ENCODE peak calls at places on chromosome 22, in four cellular contexts. L is stomach, O is right lobe of liver, W is endothelial cell of umbilical vein. S is an unnamed sample. For H3K27me3, the result is how much of the 10 kb centered on the place peaks cover.

GRCh38 chr22:33919591-33920501 is at the start of gene LARGE1:
- DNase-seq in L (peak), O (peak), W (no peak), S (peak)

GRCh38 chr22:40965936-40966557 is 14.9 kb downstream of the RBX1 start:
- DNase-seq in L (no peak), O (no peak), W (no peak), S (no peak)

GRCh38 chr22:48663297-48663696 is 1164.4 kb downstream of the BRD1 start:
- DNase-seq in L (no peak), O (no peak), W (no peak), S (no peak)

GRCh38 chr22:35315141-35315854 is 15.6 kb downstream of the TOM1 start:
- DNase-seq in L (no peak), O (peak), W (no peak), S (no peak)

GRCh38 chr22:41531422-41531727 is 12.9 kb downstream of the POLR3H start:
- DNase-seq in L (no peak), O (no peak), W (no peak), S (no peak)

GRCh38 chr22:49951001-49951677 is 9.4 kb upstream of the PIM3 start:
- DNase-seq in L (peak), O (no peak), W (no peak), S (peak)

GRCh38 chr22:29231971-29232959 is 26.6 kb downstream of the EMID1 start:
- DNase-seq in L (peak), O (peak), W (peak), S (no peak)

GRCh38 chr22:25484498-25484897 is 80.0 kb upstream of the GRK3 start:
- DNase-seq in L (no peak), O (no peak), W (no peak), S (no peak)

GRCh38 chr22:26914786-26915185 is 257.4 kb downstream of the MIAT start:
- DNase-seq in L (no peak), O (no peak), W (no peak), S (no peak)

GRCh38 chr22:49827853-49828598 is at the start of gene BRD1:
- DNase-seq in L (peak), O (peak), W (peak), S (peak)

GRCh38 chr22:35446365-35446764 is 46.4 kb downstream of the MCM5 start:
- DNase-seq in L (no peak), O (no peak), W (peak), S (peak)

GRCh38 chr22:26330971-26331625 is 98.0 kb upstream of the ASPHD2 start:
- DNase-seq in L (peak), O (no peak), W (peak), S (peak)

GRCh38 chr22:28802595-28803087 is 2.3 kb upstream of the XBP1 start:
- DNase-seq in L (no peak), O (no peak), W (no peak), S (no peak)

GRCh38 chr22:47322854-47323253 is 560.4 kb downstream of the TBC1D22A start:
- DNase-seq in L (no peak), O (no peak), W (no peak), S (no peak)

GRCh38 chr22:50483556-50483955 is 2.2 kb downstream of the ADM2 start:
- DNase-seq in L (no peak), O (no peak), W (no peak), S (no peak)

GRCh38 chr22:19750666-19751490 is 9.7 kb upstream of the TBX1 start:
- DNase-seq in L (no peak), O (no peak), W (no peak), S (no peak)

GRCh38 chr22:48891688-48892380 is 935.8 kb downstream of the BRD1 start:
- DNase-seq in L (peak), O (no peak), W (no peak), S (no peak)

GRCh38 chr22:49233507-49234100 is 594.1 kb downstream of the BRD1 start:
- DNase-seq in L (no peak), O (no peak), W (no peak), S (no peak)

GRCh38 chr22:24181996-24182560 is 791 bp downstream of the SUSD2 start:
- DNase-seq in L (no peak), O (no peak), W (no peak), S (no peak)

GRCh38 chr22:49491726-49492125 is 335.9 kb downstream of the BRD1 start:
- DNase-seq in L (no peak), O (no peak), W (no peak), S (no peak)

GRCh38 chr22:20209761-20210250 is 58.3 kb downstream of the RTN4R start:
- DNase-seq in L (no peak), O (no peak), W (no peak), S (no peak)

GRCh38 chr22:27213291-27213690 is 555.9 kb downstream of the MIAT start:
- DNase-seq in L (no peak), O (no peak), W (no peak), S (no peak)

GRCh38 chr22:50216684-50217520 is 16.1 kb downstream of the SELENOO start:
- DNase-seq in L (no peak), O (no peak), W (no peak), S (no peak)

GRCh38 chr22:31654408-31654807 is 7.6 kb downstream of the PISD start:
- DNase-seq in L (no peak), O (no peak), W (no peak), S (no peak)

GRCh38 chr22:32926600-32926999 is 125.1 kb downstream of the TIMP3 start:
- DNase-seq in L (no peak), O (no peak), W (no peak), S (no peak)

GRCh38 chr22:41538583-41538982 is 5.7 kb downstream of the POLR3H start:
- DNase-seq in L (no peak), O (no peak), W (no peak), S (no peak)

DNA sequence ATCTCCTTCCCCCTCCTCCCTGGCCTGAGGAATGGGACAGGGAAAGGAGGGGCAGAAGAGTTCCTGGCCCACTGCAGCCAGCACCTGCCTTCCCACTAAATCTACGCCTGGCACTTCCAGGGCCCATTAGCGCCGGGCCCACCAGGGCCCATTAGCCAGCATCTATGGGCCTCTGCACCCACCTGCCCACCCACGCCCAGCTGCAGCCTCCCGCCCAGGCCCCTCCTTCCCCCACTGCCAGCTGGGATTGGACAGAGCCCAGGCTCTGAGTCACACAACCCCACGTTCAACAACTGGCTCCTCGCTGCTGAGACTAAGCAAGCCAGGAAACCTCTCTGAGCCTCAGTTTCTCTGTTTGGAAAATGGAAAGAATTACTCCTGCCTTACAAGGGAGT is 48.7 kb downstream of the CYTH4 start:
- DNase-seq in L (no peak), O (no peak), W (peak), S (no peak)
- H3K27me3 ChIP-seq in L (under half), O (under half), W (under half), S (under half)

GRCh38 chr22:36467946-36468345 is 13.5 kb downstream of the TXN2 start:
- DNase-seq in L (no peak), O (no peak), W (peak), S (no peak)
- TF ChIP-seq POLR2A in L (no peak), O (no peak), W (no peak), S (no peak)

GRCh38 chr22:43274595-43275240 is 68.5 kb downstream of the SCUBE1 start:
- DNase-seq in L (no peak), O (no peak), W (no peak), S (no peak)

GRCh38 chr22:43272301-43272700 is 70.9 kb downstream of the SCUBE1 start:
- DNase-seq in L (no peak), O (no peak), W (no peak), S (no peak)

GRCh38 chr22:43273902-43274484 is 69.2 kb downstream of the SCUBE1 start:
- DNase-seq in L (peak), O (no peak), W (peak), S (no peak)

GRCh38 chr22:43270949-43271348 is 72.2 kb downstream of the SCUBE1 start:
- DNase-seq in L (no peak), O (no peak), W (no peak), S (no peak)

GRCh38 chr22:43272869-43273318 is 70.3 kb downstream of the SCUBE1 start:
- DNase-seq in L (no peak), O (peak), W (no peak), S (no peak)
- H3K27me3 ChIP-seq in L (under half), O (under half), W (under half), S (under half)

DNA sequence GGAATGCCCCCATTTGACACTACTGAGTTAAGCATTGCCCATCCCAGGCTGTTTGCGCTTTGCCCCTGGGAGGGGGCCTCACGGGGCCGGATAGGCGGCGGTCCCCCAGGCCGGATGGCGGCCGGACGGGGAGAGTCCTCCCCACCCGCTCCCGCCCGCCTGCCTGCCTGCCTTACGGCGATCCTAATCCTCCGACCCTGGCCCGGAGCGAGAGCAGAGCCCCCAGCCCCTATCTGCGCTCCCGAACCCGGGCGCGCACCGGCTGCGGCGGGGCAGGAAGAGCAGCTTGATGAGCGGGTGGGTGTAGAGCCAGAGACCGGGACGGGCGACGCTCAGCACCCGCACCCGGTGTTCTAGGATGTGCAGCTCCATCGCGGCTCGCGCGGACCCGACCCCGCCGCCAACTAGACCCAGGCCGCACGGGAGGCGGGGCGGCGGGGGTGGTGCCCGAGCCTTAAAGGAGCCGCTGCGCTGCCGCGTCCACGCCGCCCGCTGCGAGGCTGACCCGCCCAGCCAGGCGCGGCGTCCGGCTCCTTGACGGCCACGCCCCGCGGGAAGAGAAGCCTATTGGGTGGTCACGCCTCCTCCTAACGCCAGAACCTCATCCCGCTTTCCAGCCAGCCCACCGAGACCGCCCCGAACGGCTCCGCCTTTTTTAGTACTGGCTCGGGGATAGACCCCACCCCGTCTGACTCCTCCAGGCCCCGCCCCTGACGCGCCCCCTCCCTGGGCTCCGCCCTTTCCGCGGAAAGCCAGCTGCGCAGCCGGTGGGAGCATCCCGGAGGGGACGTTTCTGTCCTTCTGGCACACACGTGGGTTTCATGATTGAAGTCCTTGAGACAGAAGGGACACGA is at the start of gene CASTOR1:
- DNase-seq in L (peak), O (peak), W (peak), S (peak)
- TF ChIP-seq POLR2A in L (no peak), O (peak), W (peak), S (peak)

DNA sequence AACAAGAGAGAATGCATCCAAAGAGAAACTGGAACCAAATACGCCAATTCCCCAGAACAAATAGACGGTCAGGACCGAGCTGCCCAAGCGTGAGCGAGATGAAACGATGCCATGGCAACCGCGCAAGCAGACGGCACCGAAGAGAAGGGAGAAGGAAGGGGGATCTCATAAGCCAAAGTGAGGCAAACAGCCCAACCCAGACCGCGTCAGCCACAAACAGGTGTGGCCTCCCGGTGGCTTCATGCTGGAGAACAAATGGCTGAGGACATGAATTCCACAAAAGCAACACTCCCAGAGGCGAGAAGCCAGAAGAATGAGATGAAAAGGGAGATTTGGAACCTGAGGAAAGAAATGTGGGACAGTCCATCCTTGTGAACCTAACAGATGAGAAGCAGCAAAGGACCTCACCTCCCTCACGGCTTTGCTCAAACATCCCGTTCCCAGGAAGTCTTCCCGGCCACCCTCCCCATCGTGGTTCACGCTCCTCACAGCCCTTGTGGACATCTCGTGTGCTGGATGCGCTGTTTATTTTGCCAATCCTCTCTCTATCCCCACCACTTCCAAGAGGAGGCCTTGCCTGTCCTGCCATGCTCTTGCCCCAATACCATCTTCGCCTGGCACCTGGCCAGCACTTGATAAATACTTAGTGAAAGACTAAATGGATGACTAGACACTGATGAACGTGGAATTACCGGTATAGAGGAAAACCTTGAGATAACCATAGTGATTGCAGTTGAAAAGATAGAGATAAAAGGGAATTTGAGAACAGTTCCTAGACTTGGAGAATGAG is 89.2 kb upstream of the RTL6 start:
- DNase-seq in L (no peak), O (no peak), W (no peak), S (no peak)
- H3K27me3 ChIP-seq in L (under half), O (under half), W (under half), S (under half)

DNA sequence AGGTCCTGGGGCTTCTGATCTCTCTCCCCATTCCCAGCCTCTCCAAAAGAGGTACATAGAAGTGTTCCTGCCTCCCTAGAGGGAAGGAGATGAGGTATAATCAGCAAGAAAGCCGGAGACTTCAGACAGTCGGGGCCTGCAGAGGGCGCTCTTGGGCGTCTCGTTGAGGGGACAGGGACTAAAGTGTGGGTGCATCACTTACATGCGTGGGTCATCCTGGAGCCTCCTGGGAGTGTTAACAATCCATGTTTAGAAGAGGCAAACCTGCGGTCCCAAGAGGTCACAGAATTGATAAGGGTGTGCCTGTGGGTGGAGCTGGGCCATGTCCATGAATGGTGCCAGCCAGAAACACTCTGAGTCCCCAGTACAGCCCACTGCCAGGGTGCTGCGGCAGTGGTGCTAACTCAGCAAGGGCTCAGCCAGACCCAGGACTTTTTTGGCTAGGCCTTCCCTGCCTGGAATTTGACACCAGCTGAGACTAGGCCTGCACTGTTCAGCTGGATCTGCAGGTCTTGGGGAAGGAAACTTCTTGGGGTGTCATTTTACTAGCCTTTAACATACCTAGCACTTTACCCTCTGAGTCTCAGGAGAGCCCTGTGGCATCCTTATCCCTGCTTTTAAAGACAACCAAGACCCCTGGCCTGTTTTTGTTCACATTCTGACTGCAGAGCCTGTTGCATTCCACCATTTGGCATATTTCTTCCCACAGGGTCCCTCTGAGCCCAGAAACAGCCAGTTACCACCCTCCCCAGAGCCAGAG is 5.5 kb downstream of the YDJC start:
- DNase-seq in L (no peak), O (no peak), W (no peak), S (no peak)
- TF ChIP-seq POLR2A in L (no peak), O (no peak), W (peak), S (no peak)

DNA sequence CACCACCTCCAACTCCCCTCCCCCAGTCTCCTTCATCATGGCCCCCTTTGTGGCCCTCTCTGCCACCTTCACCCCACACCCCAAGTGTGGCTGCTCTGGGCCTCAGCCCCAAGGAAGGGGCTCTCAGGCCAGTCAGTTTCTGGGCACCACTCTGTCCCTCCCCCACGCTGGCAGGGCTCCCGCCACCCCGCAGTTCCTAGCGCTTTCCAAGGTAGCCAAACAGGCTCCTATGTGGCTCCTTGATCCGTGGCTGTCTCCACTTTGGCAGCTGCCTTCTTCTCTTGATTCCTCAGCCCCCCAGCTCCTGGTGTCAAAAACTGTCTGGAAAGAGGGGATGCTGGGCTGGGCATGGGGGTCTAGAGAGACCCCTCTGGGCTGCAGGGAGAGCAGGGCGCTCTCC is 10.4 kb upstream of the CACNA1I start:
- DNase-seq in L (no peak), O (no peak), W (no peak), S (no peak)
- H3K27me3 ChIP-seq in L (under half), O (under half), W (under half), S (under half)

DNA sequence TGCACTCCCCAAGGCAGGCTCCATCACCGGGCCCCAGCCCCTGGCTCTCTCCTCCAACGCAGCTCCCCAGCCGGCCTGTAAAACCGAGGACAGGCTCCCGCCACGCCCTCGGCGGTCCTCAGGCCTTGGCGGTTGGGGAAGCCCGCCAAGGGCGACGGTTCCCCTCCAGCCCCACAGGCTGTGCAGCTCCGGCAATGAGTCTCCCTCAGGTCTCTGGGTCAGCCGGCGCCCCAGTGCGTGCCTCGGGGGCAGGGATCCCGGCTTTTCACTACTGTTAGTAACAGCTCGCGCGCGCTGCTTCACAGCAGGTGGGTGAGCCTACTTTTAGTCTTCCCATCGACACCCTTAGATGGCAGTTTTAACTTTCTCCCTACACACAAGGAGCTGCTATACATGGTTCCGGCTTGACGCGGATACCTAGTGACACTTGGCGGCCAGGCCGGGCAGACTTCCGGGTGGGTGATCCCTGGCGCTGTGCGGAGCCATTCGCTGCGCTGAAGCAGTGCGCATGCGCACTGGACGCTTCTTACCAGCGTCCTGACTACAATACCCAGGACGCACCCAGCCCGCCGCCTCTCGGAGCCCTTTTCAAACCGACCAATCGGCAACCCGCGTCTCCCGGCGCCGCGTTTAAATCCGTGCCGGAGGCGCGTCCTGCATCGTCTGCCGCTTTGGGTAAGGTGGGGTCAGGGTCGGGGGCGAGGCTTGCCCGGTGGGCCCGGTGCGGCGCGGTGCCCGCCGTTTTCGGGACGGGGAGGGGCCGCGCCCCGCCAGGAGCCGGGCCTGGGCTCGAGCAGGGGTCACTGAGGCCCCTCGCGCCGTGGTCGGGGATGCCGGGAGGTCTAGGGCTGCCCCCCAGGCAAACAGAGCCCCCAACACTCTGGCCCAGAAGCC is at the start of gene GTSE1:
- DNase-seq in L (peak), O (peak), W (peak), S (peak)
- TF ChIP-seq POLR2A in L (no peak), O (peak), W (peak), S (peak)

S was measured in Peyer's patch.